ENCODE peak calls at places on chromosomes 11 and 22, in five cellular contexts. I is MM.1S; S is Calu3; G is CD4-positive, alpha-beta T cell; D is GM23338. L is an unnamed sample.

GRCh38 chr11:72591785-72592490 is 82.3 kb downstream of the PDE2A start:
- DNase-seq in I (peak), S (no peak), G (peak), D (no peak), L (no peak)

GRCh38 chr22:43449205-43449830 is 37.5 kb downstream of the MPPED1 start:
- DNase-seq in I (no peak), S (no peak), G (no peak), D (peak), L (no peak)

GRCh38 chr22:48975252-48975780 is 852.4 kb downstream of the BRD1 start:
- DNase-seq in I (no peak), S (no peak), G (no peak), D (no peak), L (no peak)

GRCh38 chr22:42519544-42520237 is at the start of gene RRP7A:
- DNase-seq in I (peak), S (peak), G (peak), D (peak), L (peak)

GRCh38 chr22:46563381-46564083 is 26.1 kb upstream of the CELSR1 start:
- DNase-seq in I (peak), S (peak), G (peak), D (peak), L (peak)

GRCh38 chr11:83611616-83612015 is 325.4 kb upstream of the CCDC90B start:
- DNase-seq in I (no peak), S (no peak), G (no peak), D (no peak), L (no peak)

GRCh38 chr22:20974336-20974955 is 7.4 kb downstream of the AIFM3 start:
- DNase-seq in I (no peak), S (no peak), G (no peak), D (no peak), L (no peak)

GRCh38 chr22:39242809-39243442 is 1.9 kb downstream of the PDGFB start:
- DNase-seq in I (peak), S (peak), G (peak), D (peak), L (no peak)

GRCh38 chr11:116148056-116148455 is 624.7 kb downstream of the BUD13 start:
- DNase-seq in I (no peak), S (no peak), G (no peak), D (peak), L (no peak)

GRCh38 chr11:45933131-45933821 is 10.8 kb downstream of the LARGE2 start:
- DNase-seq in I (no peak), S (no peak), G (no peak), D (no peak), L (no peak)

GRCh38 chr22:29717789-29718188 is 2.0 kb upstream of the CABP7 start:
- DNase-seq in I (no peak), S (no peak), G (no peak), D (no peak), L (no peak)

GRCh38 chr22:46069518-46070214 is 80.7 kb upstream of the PPARA start:
- DNase-seq in I (no peak), S (peak), G (peak), D (no peak), L (no peak)

GRCh38 chr11:119676461-119677020 is 52.5 kb downstream of the NECTIN1 start:
- DNase-seq in I (no peak), S (no peak), G (no peak), D (no peak), L (no peak)

GRCh38 chr11:36790450-36790849 is 192.4 kb upstream of the RAG2 start:
- DNase-seq in I (no peak), S (no peak), G (no peak), D (no peak), L (no peak)

GRCh38 chr11:80846979-80847378 is 1406.1 kb upstream of the TENM4 start:
- DNase-seq in I (no peak), S (no peak), G (no peak), D (no peak), L (no peak)

GRCh38 chr11:73667906-73668305 is 21.5 kb downstream of the PLEKHB1 start:
- DNase-seq in I (no peak), S (no peak), G (no peak), D (no peak), L (no peak)

GRCh38 chr11:115340874-115341273 is 163.3 kb downstream of the CADM1 start:
- DNase-seq in I (no peak), S (no peak), G (no peak), D (no peak), L (no peak)

GRCh38 chr22:28075260-28075981 is 156.4 kb upstream of the PITPNB start:
- DNase-seq in I (no peak), S (peak), G (no peak), D (no peak), L (no peak)

GRCh38 chr11:970319-970871 is 44.7 kb downstream of the AP2A2 start:
- DNase-seq in I (no peak), S (no peak), G (no peak), D (no peak), L (no peak)

GRCh38 chr22:48331266-48331665 is 1496.4 kb downstream of the BRD1 start:
- DNase-seq in I (no peak), S (no peak), G (no peak), D (no peak), L (no peak)

GRCh38 chr11:74072721-74073120 is 63.8 kb upstream of the UCP3 start:
- DNase-seq in I (no peak), S (no peak), G (no peak), D (no peak), L (no peak)

GRCh38 chr22:25081409-25081824 is 118.2 kb upstream of the CRYBB3 start:
- DNase-seq in I (peak), S (peak), G (peak), D (peak), L (peak)

GRCh38 chr22:40446203-40446602 is 75.8 kb downstream of the SGSM3 start:
- DNase-seq in I (no peak), S (no peak), G (no peak), D (no peak), L (no peak)

GRCh38 chr11:41660585-41660984 is 201.1 kb upstream of the LRRC4C start:
- DNase-seq in I (no peak), S (no peak), G (no peak), D (peak), L (peak)
- TF ChIP-seq CTCF in I (no peak), S (no peak), G (no peak), D (peak), L (no peak)

DNA sequence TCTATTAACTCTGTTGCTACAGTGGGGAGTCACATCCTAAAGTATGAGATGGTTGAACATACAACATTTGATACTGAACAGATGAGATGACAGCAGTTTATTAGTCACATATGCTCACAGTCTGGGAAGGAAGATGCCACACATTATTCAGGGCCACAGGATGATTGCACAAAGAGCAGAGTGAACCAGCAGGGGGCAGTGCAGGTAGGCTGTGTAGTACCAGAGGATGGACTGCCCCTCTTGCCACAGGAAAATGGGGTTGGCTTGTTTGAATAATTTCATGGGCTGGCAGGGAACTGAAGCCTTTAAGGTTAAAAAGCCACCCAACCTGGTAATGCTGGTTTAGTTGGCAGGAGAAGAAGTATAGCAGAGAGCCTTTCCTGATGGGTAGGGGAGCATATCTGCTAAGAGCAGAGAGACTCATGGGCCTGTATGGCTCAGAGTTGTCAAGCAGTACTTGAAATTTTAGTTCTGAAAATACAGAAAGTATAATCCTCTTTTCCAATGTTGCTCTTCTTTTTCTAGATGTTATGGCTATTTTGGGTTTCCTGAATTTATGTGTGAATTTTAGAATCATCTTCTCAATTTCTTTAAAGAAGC is 180.4 kb upstream of the B3GAT1 start:
- DNase-seq in I (peak), S (no peak), G (peak), D (peak), L (peak)
- TF ChIP-seq CTCF in I (peak), S (peak), G (peak), D (peak), L (peak)

GRCh38 chr11:76670475-76671235 is at the start of gene LRRC32:
- DNase-seq in I (no peak), S (peak), G (no peak), D (peak), L (peak)
- TF ChIP-seq CTCF in I (no peak), S (no peak), G (no peak), D (no peak), L (peak)

DNA sequence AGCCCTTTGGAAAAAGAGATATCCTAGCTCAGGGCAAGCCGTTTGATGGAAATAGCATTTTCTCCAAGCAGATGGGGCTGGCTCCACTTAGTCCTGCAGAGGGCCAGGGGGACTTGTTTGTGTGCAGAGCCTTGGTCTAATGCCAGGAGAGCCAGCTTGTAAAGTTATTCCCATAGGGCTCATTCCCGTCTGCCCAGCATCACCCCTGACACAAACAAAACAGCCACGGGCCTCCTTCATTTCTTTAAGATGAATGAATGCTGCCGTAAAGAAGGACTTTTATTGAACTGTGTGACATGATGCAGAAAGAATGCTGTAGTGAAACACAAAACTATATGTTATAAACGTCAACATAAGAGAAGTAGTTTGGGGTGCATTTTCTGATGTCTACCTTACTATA is 53.0 kb downstream of the NCAM1 start:
- DNase-seq in I (no peak), S (no peak), G (no peak), D (no peak), L (no peak)
- TF ChIP-seq CTCF in I (no peak), S (no peak), G (no peak), D (no peak), L (no peak)

GRCh38 chr11:94107363-94107762 is 21.3 kb upstream of the PANX1 start:
- DNase-seq in I (no peak), S (no peak), G (no peak), D (peak), L (no peak)
- TF ChIP-seq CTCF in I (no peak), S (no peak), G (no peak), D (peak), L (no peak)

L was measured in endothelial cell.